ENCODE peak calls at places on chromosome 11, in five cellular contexts. One of them, this sample, is unnamed.

GRCh38 chr11:8022876-8023275 is 35.7 kb downstream of the EIF3F start:
- DNase-seq in stimulated activated CD4-positive, alpha-beta T cell treated with anti-CD3 and anti-CD28 coated beads, Interleukin-12 subunit alpha, Interleukin-12 subunit beta, amount 100 ng/mL, for 48 hours: no peak
- DNase-seq in prostate gland: no peak
- DNase-seq in trophoblast cell: no peak
- DNase-seq in T-helper 22 cell: no peak
- DNase-seq in this sample: no peak

GRCh38 chr11:11772865-11773515 is 68.8 kb upstream of the USP47 start:
- DNase-seq in stimulated activated CD4-positive, alpha-beta T cell treated with anti-CD3 and anti-CD28 coated beads, Interleukin-12 subunit alpha, Interleukin-12 subunit beta, amount 100 ng/mL, for 48 hours: no peak
- DNase-seq in prostate gland: no peak
- DNase-seq in trophoblast cell: no peak
- DNase-seq in T-helper 22 cell: no peak
- DNase-seq in this sample: no peak

GRCh38 chr11:61830318-61831105 is 2.4 kb downstream of the FADS2 start:
- DNase-seq in stimulated activated CD4-positive, alpha-beta T cell treated with anti-CD3 and anti-CD28 coated beads, Interleukin-12 subunit alpha, Interleukin-12 subunit beta, amount 100 ng/mL, for 48 hours: no peak
- DNase-seq in prostate gland: peak; percentile 40
- DNase-seq in trophoblast cell: no peak
- DNase-seq in T-helper 22 cell: no peak
- DNase-seq in this sample: no peak

GRCh38 chr11:77187776-77188175 is 59.7 kb downstream of the MYO7A start:
- DNase-seq in stimulated activated CD4-positive, alpha-beta T cell treated with anti-CD3 and anti-CD28 coated beads, Interleukin-12 subunit alpha, Interleukin-12 subunit beta, amount 100 ng/mL, for 48 hours: no peak
- DNase-seq in prostate gland: no peak
- DNase-seq in trophoblast cell: no peak
- DNase-seq in T-helper 22 cell: no peak
- DNase-seq in this sample: no peak

GRCh38 chr11:68387840-68388239 is 72.7 kb upstream of the PPP6R3 start:
- DNase-seq in stimulated activated CD4-positive, alpha-beta T cell treated with anti-CD3 and anti-CD28 coated beads, Interleukin-12 subunit alpha, Interleukin-12 subunit beta, amount 100 ng/mL, for 48 hours: no peak
- DNase-seq in prostate gland: no peak
- DNase-seq in trophoblast cell: no peak
- DNase-seq in T-helper 22 cell: no peak
- DNase-seq in this sample: no peak

GRCh38 chr11:117925198-117925925 is 3.8 kb downstream of the TMPRSS13 start:
- DNase-seq in stimulated activated CD4-positive, alpha-beta T cell treated with anti-CD3 and anti-CD28 coated beads, Interleukin-12 subunit alpha, Interleukin-12 subunit beta, amount 100 ng/mL, for 48 hours: no peak
- DNase-seq in prostate gland: no peak
- DNase-seq in trophoblast cell: no peak
- DNase-seq in T-helper 22 cell: no peak
- DNase-seq in this sample: no peak

GRCh38 chr11:28343304-28344233 is 235.4 kb downstream of the METTL15 start:
- DNase-seq in stimulated activated CD4-positive, alpha-beta T cell treated with anti-CD3 and anti-CD28 coated beads, Interleukin-12 subunit alpha, Interleukin-12 subunit beta, amount 100 ng/mL, for 48 hours: no peak
- DNase-seq in prostate gland: no peak
- DNase-seq in trophoblast cell: no peak
- DNase-seq in T-helper 22 cell: no peak
- DNase-seq in this sample: peak; percentile 71

GRCh38 chr11:62656801-62657429 is 3.8 kb upstream of the INTS5 start:
- DNase-seq in stimulated activated CD4-positive, alpha-beta T cell treated with anti-CD3 and anti-CD28 coated beads, Interleukin-12 subunit alpha, Interleukin-12 subunit beta, amount 100 ng/mL, for 48 hours: no peak
- DNase-seq in prostate gland: no peak
- DNase-seq in trophoblast cell: no peak
- DNase-seq in T-helper 22 cell: no peak
- DNase-seq in this sample: no peak

GRCh38 chr11:116849060-116849459 is 11.6 kb upstream of the APOA1 start:
- DNase-seq in stimulated activated CD4-positive, alpha-beta T cell treated with anti-CD3 and anti-CD28 coated beads, Interleukin-12 subunit alpha, Interleukin-12 subunit beta, amount 100 ng/mL, for 48 hours: no peak
- DNase-seq in prostate gland: no peak
- DNase-seq in trophoblast cell: no peak
- DNase-seq in T-helper 22 cell: no peak
- DNase-seq in this sample: no peak

GRCh38 chr11:128095459-128096096 is 491.8 kb downstream of the ETS1 start:
- DNase-seq in stimulated activated CD4-positive, alpha-beta T cell treated with anti-CD3 and anti-CD28 coated beads, Interleukin-12 subunit alpha, Interleukin-12 subunit beta, amount 100 ng/mL, for 48 hours: no peak
- DNase-seq in prostate gland: no peak
- DNase-seq in trophoblast cell: peak; percentile 46
- DNase-seq in T-helper 22 cell: no peak
- DNase-seq in this sample: peak; percentile 90

GRCh38 chr11:60957188-60957587 is 5.2 kb upstream of the SLC15A3 start:
- DNase-seq in stimulated activated CD4-positive, alpha-beta T cell treated with anti-CD3 and anti-CD28 coated beads, Interleukin-12 subunit alpha, Interleukin-12 subunit beta, amount 100 ng/mL, for 48 hours: no peak
- DNase-seq in prostate gland: no peak
- DNase-seq in trophoblast cell: no peak
- DNase-seq in T-helper 22 cell: no peak
- DNase-seq in this sample: peak; percentile 14

GRCh38 chr11:124078591-124078990 is 36.7 kb upstream of the VWA5A start:
- DNase-seq in stimulated activated CD4-positive, alpha-beta T cell treated with anti-CD3 and anti-CD28 coated beads, Interleukin-12 subunit alpha, Interleukin-12 subunit beta, amount 100 ng/mL, for 48 hours: no peak
- DNase-seq in prostate gland: no peak
- DNase-seq in trophoblast cell: peak; percentile 23
- DNase-seq in T-helper 22 cell: no peak
- DNase-seq in this sample: no peak

GRCh38 chr11:33733978-33734377 is 2.2 kb downstream of the CD59 start:
- DNase-seq in stimulated activated CD4-positive, alpha-beta T cell treated with anti-CD3 and anti-CD28 coated beads, Interleukin-12 subunit alpha, Interleukin-12 subunit beta, amount 100 ng/mL, for 48 hours: no peak
- DNase-seq in prostate gland: no peak
- DNase-seq in trophoblast cell: no peak
- DNase-seq in T-helper 22 cell: no peak
- DNase-seq in this sample: no peak

GRCh38 chr11:74417379-74417804 is 19.2 kb upstream of the PGM2L1 start:
- DNase-seq in stimulated activated CD4-positive, alpha-beta T cell treated with anti-CD3 and anti-CD28 coated beads, Interleukin-12 subunit alpha, Interleukin-12 subunit beta, amount 100 ng/mL, for 48 hours: no peak
- DNase-seq in prostate gland: peak; percentile 68
- DNase-seq in trophoblast cell: peak; percentile 47
- DNase-seq in T-helper 22 cell: peak; percentile 0
- DNase-seq in this sample: peak; percentile 80

GRCh38 chr11:27720277-27720830 is 20.1 kb upstream of the BDNF start:
- DNase-seq in stimulated activated CD4-positive, alpha-beta T cell treated with anti-CD3 and anti-CD28 coated beads, Interleukin-12 subunit alpha, Interleukin-12 subunit beta, amount 100 ng/mL, for 48 hours: no peak
- DNase-seq in prostate gland: no peak
- DNase-seq in trophoblast cell: no peak
- DNase-seq in T-helper 22 cell: no peak
- DNase-seq in this sample: peak; percentile 75

GRCh38 chr11:36229091-36229490 is 60.1 kb downstream of the COMMD9 start:
- DNase-seq in stimulated activated CD4-positive, alpha-beta T cell treated with anti-CD3 and anti-CD28 coated beads, Interleukin-12 subunit alpha, Interleukin-12 subunit beta, amount 100 ng/mL, for 48 hours: no peak
- DNase-seq in prostate gland: no peak
- DNase-seq in trophoblast cell: no peak
- DNase-seq in T-helper 22 cell: no peak
- DNase-seq in this sample: no peak

GRCh38 chr11:79922641-79923040 is 481.8 kb upstream of the TENM4 start:
- DNase-seq in stimulated activated CD4-positive, alpha-beta T cell treated with anti-CD3 and anti-CD28 coated beads, Interleukin-12 subunit alpha, Interleukin-12 subunit beta, amount 100 ng/mL, for 48 hours: no peak
- DNase-seq in prostate gland: no peak
- DNase-seq in trophoblast cell: no peak
- DNase-seq in T-helper 22 cell: no peak
- DNase-seq in this sample: no peak

GRCh38 chr11:61281581-61282250 is 13.4 kb downstream of the VWCE start:
- DNase-seq in stimulated activated CD4-positive, alpha-beta T cell treated with anti-CD3 and anti-CD28 coated beads, Interleukin-12 subunit alpha, Interleukin-12 subunit beta, amount 100 ng/mL, for 48 hours: no peak
- DNase-seq in prostate gland: no peak
- DNase-seq in trophoblast cell: peak; percentile 79
- DNase-seq in T-helper 22 cell: no peak
- DNase-seq in this sample: peak; percentile 81

GRCh38 chr11:45025716-45026492 is 75.2 kb upstream of the TP53I11 start:
- DNase-seq in stimulated activated CD4-positive, alpha-beta T cell treated with anti-CD3 and anti-CD28 coated beads, Interleukin-12 subunit alpha, Interleukin-12 subunit beta, amount 100 ng/mL, for 48 hours: no peak
- DNase-seq in prostate gland: no peak
- DNase-seq in trophoblast cell: no peak
- DNase-seq in T-helper 22 cell: no peak
- DNase-seq in this sample: no peak

GRCh38 chr11:27242591-27242990 is 120.4 kb downstream of the CCDC34 start:
- DNase-seq in stimulated activated CD4-positive, alpha-beta T cell treated with anti-CD3 and anti-CD28 coated beads, Interleukin-12 subunit alpha, Interleukin-12 subunit beta, amount 100 ng/mL, for 48 hours: no peak
- DNase-seq in prostate gland: no peak
- DNase-seq in trophoblast cell: no peak
- DNase-seq in T-helper 22 cell: no peak
- DNase-seq in this sample: no peak

GRCh38 chr11:26319906-26320305 is 12.0 kb upstream of the ANO3 start:
- DNase-seq in stimulated activated CD4-positive, alpha-beta T cell treated with anti-CD3 and anti-CD28 coated beads, Interleukin-12 subunit alpha, Interleukin-12 subunit beta, amount 100 ng/mL, for 48 hours: no peak
- DNase-seq in prostate gland: no peak
- DNase-seq in trophoblast cell: no peak
- DNase-seq in T-helper 22 cell: no peak
- DNase-seq in this sample: peak; percentile 55

GRCh38 chr11:63505857-63506528 is at the start of gene LGALS12:
- DNase-seq in stimulated activated CD4-positive, alpha-beta T cell treated with anti-CD3 and anti-CD28 coated beads, Interleukin-12 subunit alpha, Interleukin-12 subunit beta, amount 100 ng/mL, for 48 hours: no peak
- DNase-seq in prostate gland: no peak
- DNase-seq in trophoblast cell: no peak
- DNase-seq in T-helper 22 cell: no peak
- DNase-seq in this sample: no peak

GRCh38 chr11:86136542-86136941 is 67.7 kb upstream of the PICALM start:
- DNase-seq in stimulated activated CD4-positive, alpha-beta T cell treated with anti-CD3 and anti-CD28 coated beads, Interleukin-12 subunit alpha, Interleukin-12 subunit beta, amount 100 ng/mL, for 48 hours: no peak
- DNase-seq in prostate gland: no peak
- DNase-seq in trophoblast cell: no peak
- DNase-seq in T-helper 22 cell: no peak
- DNase-seq in this sample: no peak

GRCh38 chr11:17414317-17414737 is 25.9 kb upstream of the KCNJ11 start:
- DNase-seq in stimulated activated CD4-positive, alpha-beta T cell treated with anti-CD3 and anti-CD28 coated beads, Interleukin-12 subunit alpha, Interleukin-12 subunit beta, amount 100 ng/mL, for 48 hours: no peak
- DNase-seq in prostate gland: no peak
- DNase-seq in trophoblast cell: no peak
- DNase-seq in T-helper 22 cell: no peak
- DNase-seq in this sample: no peak

GRCh38 chr11:124602193-124602592 is 9.0 kb upstream of the PANX3 start:
- DNase-seq in stimulated activated CD4-positive, alpha-beta T cell treated with anti-CD3 and anti-CD28 coated beads, Interleukin-12 subunit alpha, Interleukin-12 subunit beta, amount 100 ng/mL, for 48 hours: no peak
- DNase-seq in prostate gland: no peak
- DNase-seq in trophoblast cell: no peak
- DNase-seq in T-helper 22 cell: no peak
- DNase-seq in this sample: peak; percentile 40

GRCh38 chr11:119210035-119210434 is 3.9 kb downstream of the CBL start:
- DNase-seq in stimulated activated CD4-positive, alpha-beta T cell treated with anti-CD3 and anti-CD28 coated beads, Interleukin-12 subunit alpha, Interleukin-12 subunit beta, amount 100 ng/mL, for 48 hours: no peak
- DNase-seq in prostate gland: no peak
- DNase-seq in trophoblast cell: peak; percentile 42
- DNase-seq in T-helper 22 cell: no peak
- DNase-seq in this sample: peak; percentile 45

GRCh38 chr11:74950374-74950969 is 1.4 kb downstream of the SPCS2 start:
- DNase-seq in stimulated activated CD4-positive, alpha-beta T cell treated with anti-CD3 and anti-CD28 coated beads, Interleukin-12 subunit alpha, Interleukin-12 subunit beta, amount 100 ng/mL, for 48 hours: no peak
- DNase-seq in prostate gland: no peak
- DNase-seq in trophoblast cell: no peak
- DNase-seq in T-helper 22 cell: no peak
- DNase-seq in this sample: no peak

GRCh38 chr11:66069715-66070603 is at the start of gene PACS1:
- DNase-seq in stimulated activated CD4-positive, alpha-beta T cell treated with anti-CD3 and anti-CD28 coated beads, Interleukin-12 subunit alpha, Interleukin-12 subunit beta, amount 100 ng/mL, for 48 hours: peak; percentile 69
- DNase-seq in prostate gland: peak; percentile 58
- DNase-seq in trophoblast cell: peak; percentile 63
- DNase-seq in T-helper 22 cell: peak; percentile 72
- DNase-seq in this sample: peak; percentile 65

GRCh38 chr11:128458316-128458715 is 129.0 kb downstream of the ETS1 start:
- DNase-seq in stimulated activated CD4-positive, alpha-beta T cell treated with anti-CD3 and anti-CD28 coated beads, Interleukin-12 subunit alpha, Interleukin-12 subunit beta, amount 100 ng/mL, for 48 hours: no peak
- DNase-seq in prostate gland: no peak
- DNase-seq in trophoblast cell: no peak
- DNase-seq in T-helper 22 cell: no peak
- DNase-seq in this sample: peak; percentile 72

GRCh38 chr11:34468209-34468841 is 29.6 kb downstream of the CAT start:
- DNase-seq in stimulated activated CD4-positive, alpha-beta T cell treated with anti-CD3 and anti-CD28 coated beads, Interleukin-12 subunit alpha, Interleukin-12 subunit beta, amount 100 ng/mL, for 48 hours: peak; percentile 30
- DNase-seq in prostate gland: peak; percentile 13
- DNase-seq in trophoblast cell: peak; percentile 7
- DNase-seq in T-helper 22 cell: no peak
- DNase-seq in this sample: peak; percentile 59

This sample was measured in epithelial cell of esophagus.